ENCODE peak calls at places on chromosome 14, in seven cellular contexts. O, J, B, D, W, M and Z are unnamed samples.

GRCh38 chr14:91573894-91574837 is 64.1 kb upstream of the PPP4R3A start:
- DNase-seq in O (peak; percentile 72), J (no peak), B (peak; percentile 61), D (no peak), W (peak; percentile 73), M (peak; percentile 6), Z (no peak)

GRCh38 chr14:62696969-62697328 is 348.3 kb downstream of the KCNH5 start:
- DNase-seq in O (no peak), J (no peak), B (no peak), D (no peak), W (no peak), M (no peak), Z (no peak)

GRCh38 chr14:53108292-53108937 is 44.7 kb downstream of the DDHD1 start:
- DNase-seq in O (no peak), J (no peak), B (no peak), D (no peak), W (no peak), M (no peak), Z (no peak)

GRCh38 chr14:54202288-54202687 is 194.5 kb upstream of the CDKN3 start:
- DNase-seq in O (no peak), J (no peak), B (no peak), D (no peak), W (peak; percentile 56), M (no peak), Z (no peak)

GRCh38 chr14:64745511-64746041 is 41.4 kb downstream of the PLEKHG3 start:
- DNase-seq in O (no peak), J (no peak), B (no peak), D (no peak), W (peak; percentile 45), M (no peak), Z (no peak)

GRCh38 chr14:96039633-96040311 is 610 bp downstream of the C14orf132 start:
- DNase-seq in O (no peak), J (no peak), B (no peak), D (no peak), W (peak; percentile 54), M (no peak), Z (no peak)

GRCh38 chr14:103094406-103095209 is at the start of gene EXOC3L4:
- DNase-seq in O (peak; percentile 83), J (no peak), B (no peak), D (no peak), W (no peak), M (no peak), Z (no peak)

GRCh38 chr14:64918216-64918615 is 4.0 kb downstream of the CHURC1 start:
- DNase-seq in O (no peak), J (no peak), B (no peak), D (no peak), W (peak; percentile 46), M (no peak), Z (no peak)

GRCh38 chr14:51744372-51745150 is 92.9 kb downstream of the FRMD6 start:
- DNase-seq in O (no peak), J (no peak), B (no peak), D (no peak), W (no peak), M (no peak), Z (no peak)

GRCh38 chr14:69327507-69327906 is 67.5 kb downstream of the GALNT16 start:
- DNase-seq in O (no peak), J (no peak), B (no peak), D (no peak), W (no peak), M (no peak), Z (no peak)

GRCh38 chr14:44788612-44789011 is 173.1 kb downstream of the KLHL28 start:
- DNase-seq in O (no peak), J (no peak), B (no peak), D (no peak), W (no peak), M (no peak), Z (no peak)

GRCh38 chr14:28813810-28814209 is 47.2 kb downstream of the FOXG1 start:
- DNase-seq in O (no peak), J (no peak), B (peak; percentile 1), D (no peak), W (peak; percentile 31), M (no peak), Z (no peak)

GRCh38 chr14:104512771-104513640 is 66.6 kb upstream of the C14orf180 start:
- DNase-seq in O (no peak), J (no peak), B (no peak), D (no peak), W (no peak), M (no peak), Z (no peak)

GRCh38 chr14:70635971-70636595 is 5.6 kb upstream of the TTC9 start:
- DNase-seq in O (no peak), J (no peak), B (peak; percentile 79), D (no peak), W (no peak), M (no peak), Z (no peak)

GRCh38 chr14:97820781-97821180 is 1023.6 kb downstream of the VRK1 start:
- DNase-seq in O (no peak), J (no peak), B (no peak), D (no peak), W (no peak), M (no peak), Z (no peak)

GRCh38 chr14:68787235-68787727 is 5.6 kb downstream of the ZFP36L1 start:
- DNase-seq in O (no peak), J (no peak), B (no peak), D (no peak), W (peak; percentile 29), M (no peak), Z (no peak)

GRCh38 chr14:101072945-101073597 is 169.5 kb upstream of the RTL1 start:
- DNase-seq in O (peak; percentile 95), J (no peak), B (peak; percentile 95), D (peak; percentile 84), W (peak; percentile 97), M (no peak), Z (no peak)

GRCh38 chr14:33343016-33343415 is 404.3 kb downstream of the NPAS3 start:
- DNase-seq in O (no peak), J (no peak), B (no peak), D (peak; percentile 10), W (no peak), M (no peak), Z (no peak)

GRCh38 chr14:51327376-51327775 is 87.3 kb downstream of the TMX1 start:
- DNase-seq in O (no peak), J (no peak), B (peak; percentile 36), D (no peak), W (peak; percentile 83), M (no peak), Z (no peak)

GRCh38 chr14:49134940-49135339 is 451.2 kb downstream of the RPS29 start:
- DNase-seq in O (no peak), J (no peak), B (no peak), D (no peak), W (no peak), M (no peak), Z (no peak)

GRCh38 chr14:97785495-97785894 is 988.3 kb downstream of the VRK1 start:
- DNase-seq in O (no peak), J (no peak), B (no peak), D (no peak), W (no peak), M (no peak), Z (no peak)

GRCh38 chr14:94021416-94022157 is 4.6 kb upstream of the OTUB2 start:
- DNase-seq in O (no peak), J (no peak), B (no peak), D (no peak), W (no peak), M (no peak), Z (no peak)

GRCh38 chr14:64113279-64113678 is 180.9 kb downstream of the ESR2 start:
- DNase-seq in O (peak; percentile 75), J (no peak), B (no peak), D (no peak), W (no peak), M (no peak), Z (no peak)

GRCh38 chr14:78764240-78764639 is 594.1 kb downstream of the NRXN3 start:
- DNase-seq in O (no peak), J (no peak), B (peak; percentile 30), D (no peak), W (peak; percentile 37), M (no peak), Z (no peak)

GRCh38 chr14:75469164-75469563 is 41.3 kb downstream of the JDP2 start:
- DNase-seq in O (peak; percentile 57), J (no peak), B (no peak), D (no peak), W (no peak), M (no peak), Z (no peak)

GRCh38 chr14:89660183-89660582 is 243.2 kb upstream of the FOXN3 start:
- DNase-seq in O (no peak), J (no peak), B (no peak), D (peak; percentile 16), W (peak; percentile 62), M (no peak), Z (no peak)

GRCh38 chr14:22131749-22132476 is 457.1 kb downstream of the DAD1 start:
- DNase-seq in O (no peak), J (peak; percentile 20), B (no peak), D (no peak), W (no peak), M (peak; percentile 19), Z (no peak)

GRCh38 chr14:101898416-101898815 is 66.0 kb upstream of the DYNC1H1 start:
- DNase-seq in O (no peak), J (no peak), B (no peak), D (no peak), W (no peak), M (no peak), Z (no peak)

GRCh38 chr14:49497725-49498348 is 88.3 kb downstream of the RPS29 start:
- DNase-seq in O (no peak), J (no peak), B (peak; percentile 64), D (peak; percentile 49), W (peak; percentile 64), M (peak; percentile 38), Z (peak; percentile 62)

GRCh38 chr14:87869619-87870583 is 123.1 kb downstream of the GALC start:
- DNase-seq in O (no peak), J (no peak), B (peak; percentile 91), D (peak; percentile 43), W (peak; percentile 47), M (no peak), Z (no peak)

GRCh38 chr14:34875031-34875922 is at the start of gene BAZ1A:
- DNase-seq in O (peak; percentile 88), J (peak; percentile 33), B (peak; percentile 93), D (peak; percentile 86), W (peak; percentile 96), M (peak; percentile 85), Z (peak; percentile 79)

GRCh38 chr14:67444395-67444794 is 32.4 kb upstream of the PLEK2 start:
- DNase-seq in O (no peak), J (no peak), B (peak; percentile 57), D (no peak), W (no peak), M (no peak), Z (no peak)